ENCODE peak calls at places on chromosomes 5 and 9, in six cellular contexts. One of them, this sample, is unnamed.

GRCh38 chr9:14967450-14968321 is 57.5 kb upstream of the FREM1 start:
- DNase-seq in gastrocnemius medialis: no peak
- DNase-seq in heart right ventricle: no peak
- DNase-seq in stomach: no peak
- DNase-seq in CD8-positive, alpha-beta T cell: no peak
- DNase-seq in GM23248: no peak
- DNase-seq in this sample: no peak

GRCh38 chr5:42057254-42057690 is 132.2 kb downstream of the FBXO4 start:
- DNase-seq in gastrocnemius medialis: no peak
- DNase-seq in CD8-positive, alpha-beta T cell: peak; percentile 66
- DNase-seq in GM23248: peak; percentile 52
- DNase-seq in stomach: peak; percentile 57
- DNase-seq in heart right ventricle: peak; percentile 8
- DNase-seq in this sample: peak; percentile 24

GRCh38 chr9:6927838-6928237 is 170.1 kb downstream of the KDM4C start:
- DNase-seq in stomach: no peak
- DNase-seq in heart right ventricle: no peak
- DNase-seq in GM23248: no peak
- DNase-seq in CD8-positive, alpha-beta T cell: no peak
- DNase-seq in gastrocnemius medialis: no peak
- DNase-seq in this sample: no peak

GRCh38 chr9:124839612-124840299 is 13.5 kb upstream of the WDR38 start:
- DNase-seq in heart right ventricle: no peak
- DNase-seq in CD8-positive, alpha-beta T cell: no peak
- DNase-seq in stomach: no peak
- DNase-seq in gastrocnemius medialis: no peak
- DNase-seq in GM23248: peak; percentile 42
- DNase-seq in this sample: no peak

GRCh38 chr5:17024686-17025180 is 88.6 kb upstream of the MYO10 start:
- DNase-seq in CD8-positive, alpha-beta T cell: no peak
- DNase-seq in heart right ventricle: no peak
- DNase-seq in stomach: no peak
- DNase-seq in GM23248: peak; percentile 72
- DNase-seq in gastrocnemius medialis: no peak
- DNase-seq in this sample: no peak

GRCh38 chr5:87408219-87408618 is 4.5 kb downstream of the CCNH start:
- DNase-seq in stomach: no peak
- DNase-seq in heart right ventricle: no peak
- DNase-seq in gastrocnemius medialis: no peak
- DNase-seq in CD8-positive, alpha-beta T cell: no peak
- DNase-seq in GM23248: no peak
- DNase-seq in this sample: no peak

GRCh38 chr5:141199359-141200235 is at the start of gene PCDHB11:
- DNase-seq in CD8-positive, alpha-beta T cell: no peak
- DNase-seq in heart right ventricle: no peak
- DNase-seq in GM23248: peak; percentile 48
- DNase-seq in gastrocnemius medialis: no peak
- DNase-seq in stomach: no peak
- DNase-seq in this sample: no peak

GRCh38 chr9:134777153-134777552 is 103.5 kb upstream of the FCN2 start:
- DNase-seq in GM23248: no peak
- DNase-seq in gastrocnemius medialis: no peak
- DNase-seq in stomach: no peak
- DNase-seq in heart right ventricle: no peak
- DNase-seq in CD8-positive, alpha-beta T cell: no peak
- DNase-seq in this sample: no peak

GRCh38 chr9:97559111-97559514 is 57.6 kb downstream of the TMOD1 start:
- DNase-seq in stomach: no peak
- DNase-seq in heart right ventricle: no peak
- DNase-seq in GM23248: peak; percentile 6
- DNase-seq in CD8-positive, alpha-beta T cell: no peak
- DNase-seq in gastrocnemius medialis: peak; percentile 35
- DNase-seq in this sample: no peak

GRCh38 chr9:128909859-128910258 is 10.9 kb upstream of the PHYHD1 start:
- DNase-seq in stomach: no peak
- DNase-seq in heart right ventricle: no peak
- DNase-seq in gastrocnemius medialis: no peak
- DNase-seq in CD8-positive, alpha-beta T cell: no peak
- DNase-seq in GM23248: no peak
- DNase-seq in this sample: no peak

GRCh38 chr5:107282061-107282460 is 388.7 kb downstream of the EFNA5 start:
- DNase-seq in CD8-positive, alpha-beta T cell: no peak
- DNase-seq in stomach: no peak
- DNase-seq in GM23248: no peak
- DNase-seq in heart right ventricle: no peak
- DNase-seq in gastrocnemius medialis: no peak
- DNase-seq in this sample: no peak

GRCh38 chr9:92723299-92723625 is 41.4 kb downstream of the BICD2 start:
- DNase-seq in GM23248: no peak
- DNase-seq in stomach: no peak
- DNase-seq in gastrocnemius medialis: no peak
- DNase-seq in heart right ventricle: peak; percentile 1
- DNase-seq in CD8-positive, alpha-beta T cell: no peak
- DNase-seq in this sample: no peak

GRCh38 chr9:748861-749497 is 92.5 kb upstream of the DMRT1 start:
- DNase-seq in heart right ventricle: no peak
- DNase-seq in stomach: no peak
- DNase-seq in CD8-positive, alpha-beta T cell: peak; percentile 40
- DNase-seq in GM23248: no peak
- DNase-seq in gastrocnemius medialis: no peak
- DNase-seq in this sample: no peak
- H3K27ac ChIP-seq in heart right ventricle: peak overlapping the region; percentile 5
- H3K27ac ChIP-seq in stomach: peak overlapping the region; percentile 12
- H3K27ac ChIP-seq in CD8-positive, alpha-beta T cell: no peak overlapping the region
- H3K27ac ChIP-seq in GM23248: no peak overlapping the region
- H3K27ac ChIP-seq in gastrocnemius medialis: no peak overlapping the region
- H3K27ac ChIP-seq in this sample: no peak overlapping the region

DNA sequence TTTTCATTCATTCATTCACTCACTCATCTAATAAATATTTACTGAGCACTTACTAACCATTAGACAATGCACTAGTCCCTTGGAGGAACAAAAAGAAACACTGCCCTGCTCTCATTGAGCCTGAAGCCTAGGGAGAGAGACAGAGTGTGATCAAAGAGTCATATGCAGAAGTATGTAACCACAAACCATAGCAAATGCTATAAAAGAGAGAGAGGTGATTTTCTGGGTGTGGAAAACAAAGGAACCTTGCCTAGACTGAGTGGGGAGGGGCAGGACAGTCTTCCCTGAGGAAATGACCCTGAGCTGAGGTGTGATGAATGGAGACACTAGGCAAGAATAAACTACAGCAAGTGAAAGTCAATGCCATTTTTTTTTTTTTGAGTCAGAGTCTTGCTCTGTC is 10.8 kb upstream of the ADRA1B start:
- DNase-seq in heart right ventricle: no peak
- DNase-seq in CD8-positive, alpha-beta T cell: no peak
- DNase-seq in GM23248: peak; percentile 92
- DNase-seq in gastrocnemius medialis: no peak
- DNase-seq in stomach: no peak
- DNase-seq in this sample: peak; percentile 65
- H3K27ac ChIP-seq in heart right ventricle: no peak overlapping the region
- H3K27ac ChIP-seq in CD8-positive, alpha-beta T cell: no peak overlapping the region
- H3K27ac ChIP-seq in GM23248: peak overlapping the region; percentile 29
- H3K27ac ChIP-seq in gastrocnemius medialis: no peak overlapping the region
- H3K27ac ChIP-seq in stomach: no peak overlapping the region
- H3K27ac ChIP-seq in this sample: peak overlapping the region; percentile 24

DNA sequence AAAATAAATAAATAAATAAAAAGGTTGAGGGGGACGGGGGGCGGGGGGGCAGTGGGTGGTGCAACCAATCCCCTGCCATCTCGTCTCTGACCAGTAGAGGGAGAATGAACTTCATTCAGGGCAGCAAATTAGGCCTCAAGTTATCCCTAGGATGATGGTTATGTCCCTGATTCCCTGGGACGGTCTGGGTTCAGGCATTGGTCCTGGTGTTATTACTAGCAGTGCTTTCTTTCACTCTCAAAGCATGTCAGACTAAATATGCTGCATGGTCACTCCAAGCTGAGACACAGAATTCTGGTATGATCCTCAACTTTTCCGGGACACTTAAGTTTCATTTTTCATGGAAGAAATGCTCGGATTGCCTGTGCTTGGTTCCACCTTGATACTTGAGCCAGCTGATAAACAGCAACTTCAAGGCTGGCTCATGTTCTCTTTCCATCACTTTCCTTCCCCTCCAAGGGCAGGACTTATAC is 59.4 kb downstream of the DAP start:
- DNase-seq in stomach: no peak
- DNase-seq in gastrocnemius medialis: no peak
- DNase-seq in GM23248: peak; percentile 65
- DNase-seq in heart right ventricle: peak; percentile 60
- DNase-seq in CD8-positive, alpha-beta T cell: no peak
- DNase-seq in this sample: peak; percentile 55
- H3K27ac ChIP-seq in stomach: peak overlapping the region; percentile 68
- H3K27ac ChIP-seq in gastrocnemius medialis: no peak overlapping the region
- H3K27ac ChIP-seq in GM23248: peak overlapping the region; percentile 59
- H3K27ac ChIP-seq in heart right ventricle: peak overlapping the region; percentile 35
- H3K27ac ChIP-seq in CD8-positive, alpha-beta T cell: no peak overlapping the region
- H3K27ac ChIP-seq in this sample: no peak overlapping the region

GRCh38 chr5:71600783-71601182 is 13.6 kb downstream of the MCCC2 start:
- DNase-seq in GM23248: no peak
- DNase-seq in gastrocnemius medialis: no peak
- DNase-seq in stomach: no peak
- DNase-seq in CD8-positive, alpha-beta T cell: no peak
- DNase-seq in heart right ventricle: no peak
- DNase-seq in this sample: no peak
- H3K27ac ChIP-seq in GM23248: peak overlapping the region; percentile 72
- H3K27ac ChIP-seq in gastrocnemius medialis: peak overlapping the region; percentile 63
- H3K27ac ChIP-seq in stomach: peak overlapping the region; percentile 49
- H3K27ac ChIP-seq in CD8-positive, alpha-beta T cell: no peak overlapping the region
- H3K27ac ChIP-seq in heart right ventricle: peak overlapping the region; percentile 69
- H3K27ac ChIP-seq in this sample: peak overlapping the region; percentile 42

GRCh38 chr9:2017209-2017458 is 2.0 kb downstream of the SMARCA2 start:
- DNase-seq in gastrocnemius medialis: no peak
- DNase-seq in GM23248: no peak
- DNase-seq in CD8-positive, alpha-beta T cell: no peak
- DNase-seq in stomach: no peak
- DNase-seq in heart right ventricle: peak; percentile 64
- DNase-seq in this sample: no peak
- H3K27ac ChIP-seq in gastrocnemius medialis: peak overlapping the region; percentile 95
- H3K27ac ChIP-seq in GM23248: peak overlapping the region; percentile 87
- H3K27ac ChIP-seq in CD8-positive, alpha-beta T cell: peak overlapping the region; percentile 94
- H3K27ac ChIP-seq in stomach: peak overlapping the region; percentile 98
- H3K27ac ChIP-seq in heart right ventricle: peak overlapping the region; percentile 93
- H3K27ac ChIP-seq in this sample: peak overlapping the region; percentile 99

GRCh38 chr9:94912700-94913249 is 186.3 kb downstream of the AOPEP start:
- DNase-seq in GM23248: peak; percentile 89
- DNase-seq in CD8-positive, alpha-beta T cell: no peak
- DNase-seq in heart right ventricle: peak; percentile 2
- DNase-seq in stomach: no peak
- DNase-seq in gastrocnemius medialis: no peak
- DNase-seq in this sample: no peak

GRCh38 chr9:94918038-94918753 is 191.7 kb downstream of the AOPEP start:
- DNase-seq in GM23248: no peak
- DNase-seq in stomach: no peak
- DNase-seq in heart right ventricle: no peak
- DNase-seq in gastrocnemius medialis: no peak
- DNase-seq in CD8-positive, alpha-beta T cell: no peak
- DNase-seq in this sample: no peak

GRCh38 chr9:94916956-94917355 is 190.5 kb downstream of the AOPEP start:
- DNase-seq in heart right ventricle: no peak
- DNase-seq in gastrocnemius medialis: no peak
- DNase-seq in stomach: no peak
- DNase-seq in GM23248: no peak
- DNase-seq in CD8-positive, alpha-beta T cell: no peak
- DNase-seq in this sample: no peak

GRCh38 chr9:94913550-94913949 is 187.1 kb downstream of the AOPEP start:
- DNase-seq in GM23248: no peak
- DNase-seq in stomach: no peak
- DNase-seq in gastrocnemius medialis: no peak
- DNase-seq in CD8-positive, alpha-beta T cell: no peak
- DNase-seq in heart right ventricle: no peak
- DNase-seq in this sample: no peak

GRCh38 chr9:94915476-94916450 is 189.3 kb downstream of the AOPEP start:
- DNase-seq in CD8-positive, alpha-beta T cell: no peak
- DNase-seq in GM23248: no peak
- DNase-seq in gastrocnemius medialis: no peak
- DNase-seq in stomach: no peak
- DNase-seq in heart right ventricle: peak; percentile 1
- DNase-seq in this sample: peak; percentile 15
- H3K27ac ChIP-seq in CD8-positive, alpha-beta T cell: no peak overlapping the region
- H3K27ac ChIP-seq in GM23248: peak overlapping the region; percentile 68
- H3K27ac ChIP-seq in gastrocnemius medialis: no peak overlapping the region
- H3K27ac ChIP-seq in stomach: peak overlapping the region; percentile 71
- H3K27ac ChIP-seq in heart right ventricle: no peak overlapping the region
- H3K27ac ChIP-seq in this sample: no peak overlapping the region

GRCh38 chr9:31587176-31587575 is 797.3 kb upstream of the ACO1 start:
- DNase-seq in CD8-positive, alpha-beta T cell: no peak
- DNase-seq in gastrocnemius medialis: no peak
- DNase-seq in stomach: no peak
- DNase-seq in GM23248: no peak
- DNase-seq in heart right ventricle: no peak
- DNase-seq in this sample: no peak
- H3K27ac ChIP-seq in CD8-positive, alpha-beta T cell: no peak overlapping the region
- H3K27ac ChIP-seq in gastrocnemius medialis: no peak overlapping the region
- H3K27ac ChIP-seq in stomach: no peak overlapping the region
- H3K27ac ChIP-seq in GM23248: no peak overlapping the region
- H3K27ac ChIP-seq in heart right ventricle: no peak overlapping the region
- H3K27ac ChIP-seq in this sample: no peak overlapping the region

GRCh38 chr5:160165137-160166068 is 46.2 kb upstream of the PWWP2A start:
- DNase-seq in stomach: peak; percentile 89
- DNase-seq in GM23248: peak; percentile 97
- DNase-seq in gastrocnemius medialis: peak; percentile 64
- DNase-seq in CD8-positive, alpha-beta T cell: no peak
- DNase-seq in heart right ventricle: peak; percentile 88
- DNase-seq in this sample: peak; percentile 72
- H3K27ac ChIP-seq in stomach: peak overlapping the region; percentile 86
- H3K27ac ChIP-seq in GM23248: peak overlapping the region; percentile 99
- H3K27ac ChIP-seq in gastrocnemius medialis: peak overlapping the region; percentile 74
- H3K27ac ChIP-seq in CD8-positive, alpha-beta T cell: no peak overlapping the region
- H3K27ac ChIP-seq in heart right ventricle: peak overlapping the region; percentile 72
- H3K27ac ChIP-seq in this sample: peak overlapping the region; percentile 70

GRCh38 chr9:137422668-137423000 is 328 bp downstream of the EXD3 start:
- DNase-seq in heart right ventricle: no peak
- DNase-seq in GM23248: peak; percentile 71
- DNase-seq in stomach: no peak
- DNase-seq in gastrocnemius medialis: no peak
- DNase-seq in CD8-positive, alpha-beta T cell: no peak
- DNase-seq in this sample: peak; percentile 59

GRCh38 chr9:137421838-137422667 is 909 bp downstream of the EXD3 start:
- DNase-seq in GM23248: no peak
- DNase-seq in CD8-positive, alpha-beta T cell: no peak
- DNase-seq in gastrocnemius medialis: no peak
- DNase-seq in heart right ventricle: no peak
- DNase-seq in stomach: no peak
- DNase-seq in this sample: no peak

GRCh38 chr9:137426018-137426681 is 3.0 kb downstream of the NOXA1 start:
- DNase-seq in CD8-positive, alpha-beta T cell: no peak
- DNase-seq in stomach: no peak
- DNase-seq in GM23248: no peak
- DNase-seq in gastrocnemius medialis: no peak
- DNase-seq in heart right ventricle: no peak
- DNase-seq in this sample: no peak

GRCh38 chr9:137423001-137423809 is at the start of the genes EXD3 and NOXA1:
- DNase-seq in gastrocnemius medialis: peak; percentile 85
- DNase-seq in GM23248: peak; percentile 96
- DNase-seq in CD8-positive, alpha-beta T cell: peak; percentile 98
- DNase-seq in heart right ventricle: peak; percentile 93
- DNase-seq in stomach: peak; percentile 96
- DNase-seq in this sample: peak; percentile 96

GRCh38 chr9:137423810-137424291 is 658 bp downstream of the NOXA1 start:
- DNase-seq in GM23248: no peak
- DNase-seq in stomach: peak; percentile 71
- DNase-seq in heart right ventricle: no peak
- DNase-seq in gastrocnemius medialis: no peak
- DNase-seq in CD8-positive, alpha-beta T cell: no peak
- DNase-seq in this sample: peak; percentile 62
- H3K27ac ChIP-seq in GM23248: no peak overlapping the region
- H3K27ac ChIP-seq in stomach: peak overlapping the region; percentile 91
- H3K27ac ChIP-seq in heart right ventricle: peak overlapping the region; percentile 89
- H3K27ac ChIP-seq in gastrocnemius medialis: peak overlapping the region; percentile 75
- H3K27ac ChIP-seq in CD8-positive, alpha-beta T cell: no peak overlapping the region
- H3K27ac ChIP-seq in this sample: peak overlapping the region; percentile 86